ENCODE peak calls at places on chromosomes 4 and X, in ten cellular contexts. M is body of pancreas, Q is GM23248, D is choroid plexus epithelial cell, I is K562, B is right atrium auricular region, V is hepatocyte, Z is cardiac muscle cell, Y is NT2/D1, P is SJCRH30. R is an unnamed sample.

GRCh38 chr4:54945838-54946237 is 179.6 kb downstream of the KDR start:
- DNase-seq in M (no peak), Q (no peak), D (peak), I (no peak), B (no peak), V (no peak), Z (peak), Y (no peak), P (no peak), R (no peak)

GRCh38 chr4:119041951-119042560 is 93.6 kb upstream of the MYOZ2 start:
- DNase-seq in M (peak), Q (peak), D (peak), I (peak), B (peak), V (peak), Z (peak), Y (peak), P (peak), R (peak)

GRCh38 chr4:27828843-27829242 is 968.2 kb downstream of the STIM2 start:
- DNase-seq in M (no peak), Q (no peak), D (no peak), I (no peak), B (no peak), V (no peak), Z (no peak), Y (no peak), P (no peak), R (no peak)

GRCh38 chrX:107731831-107732502 is 43.6 kb downstream of the TSC22D3 start:
- DNase-seq in M (peak), Q (peak), D (peak), I (peak), B (peak), V (peak), Z (peak), Y (peak), P (peak), R (peak)

GRCh38 chrX:154738013-154738738 is 12.7 kb downstream of the GAB3 start:
- DNase-seq in M (peak), Q (peak), D (peak), I (no peak), B (no peak), V (no peak), Z (no peak), Y (no peak), P (no peak), R (no peak)

GRCh38 chr4:145098675-145099037 is 545 bp downstream of the ABCE1 start:
- DNase-seq in M (peak), Q (peak), D (peak), I (no peak), B (no peak), V (peak), Z (peak), Y (no peak), P (peak), R (peak)

GRCh38 chr4:54714631-54715030 is 56.9 kb downstream of the KIT start:
- DNase-seq in M (no peak), Q (no peak), D (no peak), I (no peak), B (no peak), V (no peak), Z (no peak), Y (no peak), P (no peak), R (no peak)

GRCh38 chr4:172096771-172097170 is 283.6 kb downstream of the GALNTL6 start:
- DNase-seq in M (no peak), Q (no peak), D (peak), I (no peak), B (no peak), V (no peak), Z (no peak), Y (no peak), P (no peak), R (no peak)

GRCh38 chr4:78749972-78750727 is 26.0 kb upstream of the BMP2K start:
- DNase-seq in M (no peak), Q (no peak), D (peak), I (no peak), B (no peak), V (no peak), Z (no peak), Y (no peak), P (no peak), R (no peak)

GRCh38 chr4:6892190-6892908 is 17.3 kb upstream of the TBC1D14 start:
- DNase-seq in M (peak), Q (peak), D (peak), I (peak), B (peak), V (peak), Z (peak), Y (no peak), P (peak), R (peak)

GRCh38 chr4:7285244-7286122 is 93.1 kb downstream of the SORCS2 start:
- DNase-seq in M (no peak), Q (no peak), D (no peak), I (peak), B (no peak), V (no peak), Z (no peak), Y (no peak), P (no peak), R (no peak)

GRCh38 chr4:55854132-55854531 is 684 bp downstream of the EXOC1 start:
- DNase-seq in M (no peak), Q (peak), D (no peak), I (peak), B (no peak), V (peak), Z (peak), Y (no peak), P (peak), R (no peak)

GRCh38 chrX:130285069-130285620 is 16.4 kb upstream of the ZNF280C start:
- DNase-seq in M (no peak), Q (peak), D (no peak), I (no peak), B (no peak), V (no peak), Z (no peak), Y (no peak), P (no peak), R (peak)

GRCh38 chrX:43853225-43853828 is 28.9 kb downstream of the MAOB start:
- DNase-seq in M (no peak), Q (no peak), D (no peak), I (no peak), B (no peak), V (no peak), Z (no peak), Y (no peak), P (no peak), R (no peak)

GRCh38 chrX:15797707-15798106 is 7.4 kb downstream of the ZRSR2 start:
- DNase-seq in M (no peak), Q (no peak), D (no peak), I (no peak), B (no peak), V (no peak), Z (no peak), Y (no peak), P (peak), R (no peak)

GRCh38 chrX:41561045-41561444 is 113.9 kb downstream of the NYX start:
- DNase-seq in M (peak), Q (peak), D (peak), I (peak), B (no peak), V (peak), Z (no peak), Y (no peak), P (peak), R (no peak)

GRCh38 chrX:20319054-20319453 is 52.3 kb upstream of the RPS6KA3 start:
- DNase-seq in M (no peak), Q (no peak), D (no peak), I (no peak), B (no peak), V (no peak), Z (no peak), Y (no peak), P (no peak), R (no peak)

GRCh38 chr4:112938461-112939058 is 110.9 kb upstream of the ANK2 start:
- DNase-seq in M (no peak), Q (peak), D (peak), I (no peak), B (no peak), V (peak), Z (peak), Y (peak), P (peak), R (no peak)

GRCh38 chrX:72079607-72080006 is 52.1 kb downstream of the RTL5 start:
- DNase-seq in M (peak), Q (no peak), D (no peak), I (no peak), B (peak), V (no peak), Z (no peak), Y (no peak), P (no peak), R (peak)

GRCh38 chrX:22526339-22526738 is 253.6 kb downstream of the CBLL2 start:
- DNase-seq in M (no peak), Q (peak), D (peak), I (no peak), B (no peak), V (no peak), Z (no peak), Y (no peak), P (no peak), R (no peak)

GRCh38 chrX:102067966-102068723 is 57.3 kb upstream of the TCEAL2 start:
- DNase-seq in M (peak), Q (peak), D (peak), I (no peak), B (no peak), V (peak), Z (peak), Y (no peak), P (peak), R (peak)

GRCh38 chrX:19991350-19991718 is 473 bp upstream of the BCLAF3 start:
- DNase-seq in M (no peak), Q (no peak), D (no peak), I (no peak), B (no peak), V (no peak), Z (no peak), Y (no peak), P (no peak), R (no peak)

GRCh38 chr4:135192746-135193535 is 991.4 kb upstream of the PABPC4L start:
- DNase-seq in M (no peak), Q (no peak), D (peak), I (no peak), B (no peak), V (no peak), Z (no peak), Y (no peak), P (no peak), R (no peak)

GRCh38 chr4:73451404-73451803 is 15.4 kb downstream of the AFP start:
- DNase-seq in M (peak), Q (peak), D (peak), I (no peak), B (no peak), V (no peak), Z (no peak), Y (no peak), P (peak), R (no peak)

GRCh38 chr4:77176606-77177005 is 19.6 kb downstream of the CCNG2 start:
- DNase-seq in M (no peak), Q (no peak), D (no peak), I (no peak), B (no peak), V (peak), Z (no peak), Y (no peak), P (no peak), R (no peak)

GRCh38 chrX:152412105-152412504 is 39.0 kb downstream of the GABRA3 start:
- DNase-seq in M (no peak), Q (no peak), D (no peak), I (no peak), B (no peak), V (no peak), Z (no peak), Y (no peak), P (no peak), R (no peak)

GRCh38 chrX:13235930-13236329 is 83.9 kb downstream of the ATXN3L start:
- DNase-seq in M (no peak), Q (no peak), D (peak), I (no peak), B (no peak), V (no peak), Z (peak), Y (no peak), P (no peak), R (no peak)

GRCh38 chr4:62930884-62931283 is 1478.4 kb downstream of the TECRL start:
- DNase-seq in M (no peak), Q (no peak), D (no peak), I (no peak), B (no peak), V (no peak), Z (no peak), Y (no peak), P (no peak), R (no peak)

GRCh38 chrX:136204571-136204970 is 46.6 kb downstream of the MAP7D3 start:
- DNase-seq in M (no peak), Q (peak), D (peak), I (peak), B (peak), V (no peak), Z (no peak), Y (no peak), P (no peak), R (no peak)

GRCh38 chr4:91198951-91199350 is 1071.8 kb downstream of the CCSER1 start:
- DNase-seq in M (no peak), Q (no peak), D (peak), I (no peak), B (no peak), V (no peak), Z (no peak), Y (no peak), P (peak), R (no peak)

GRCh38 chrX:110435191-110435590 is 76.5 kb downstream of the RTL9 start:
- DNase-seq in M (no peak), Q (no peak), D (no peak), I (no peak), B (no peak), V (no peak), Z (no peak), Y (no peak), P (peak), R (no peak)

GRCh38 chr4:69056921-69057562 is 39.2 kb upstream of the UGT2B7 start:
- DNase-seq in M (no peak), Q (no peak), D (peak), I (no peak), B (no peak), V (no peak), Z (no peak), Y (no peak), P (peak), R (no peak)

GRCh38 chrX:1481636-1482529 is 29.2 kb upstream of the ASMTL start:
- DNase-seq in M (peak), Q (peak), D (peak), I (peak), B (peak), V (peak), Z (peak), Y (peak), P (peak), R (no peak)

GRCh38 chr4:156950950-156951349 is 20.6 kb downstream of the PDGFC start:
- DNase-seq in M (no peak), Q (no peak), D (no peak), I (no peak), B (no peak), V (no peak), Z (no peak), Y (no peak), P (no peak), R (no peak)
- H3K4me3 ChIP-seq in M (no peak), Q (peak), D (no peak), I (no peak), B (no peak), V (no peak), Z (no peak), Y (no peak), P (no peak), R (no peak)

GRCh38 chr4:155709878-155710277 is 43.2 kb downstream of the GUCY1A1 start:
- DNase-seq in M (no peak), Q (no peak), D (no peak), I (no peak), B (no peak), V (no peak), Z (no peak), Y (no peak), P (no peak), R (no peak)
- H3K4me3 ChIP-seq in M (no peak), Q (no peak), D (no peak), I (no peak), B (no peak), V (no peak), Z (no peak), Y (no peak), P (no peak), R (no peak)

GRCh38 chr4:4225915-4226605 is 669 bp downstream of the OTOP1 start:
- DNase-seq in M (no peak), Q (peak), D (peak), I (no peak), B (no peak), V (no peak), Z (no peak), Y (no peak), P (no peak), R (peak)
- H3K4me3 ChIP-seq in M (no peak), Q (no peak), D (no peak), I (no peak), B (no peak), V (no peak), Z (no peak), Y (peak), P (no peak), R (no peak)

GRCh38 chr4:173509031-173510001 is 20.7 kb downstream of the HAND2 start:
- DNase-seq in M (no peak), Q (peak), D (no peak), I (no peak), B (peak), V (peak), Z (peak), Y (no peak), P (no peak), R (no peak)
- H3K4me3 ChIP-seq in M (no peak), Q (peak), D (peak), I (no peak), B (peak), V (peak), Z (peak), Y (peak), P (no peak), R (no peak)

DNA sequence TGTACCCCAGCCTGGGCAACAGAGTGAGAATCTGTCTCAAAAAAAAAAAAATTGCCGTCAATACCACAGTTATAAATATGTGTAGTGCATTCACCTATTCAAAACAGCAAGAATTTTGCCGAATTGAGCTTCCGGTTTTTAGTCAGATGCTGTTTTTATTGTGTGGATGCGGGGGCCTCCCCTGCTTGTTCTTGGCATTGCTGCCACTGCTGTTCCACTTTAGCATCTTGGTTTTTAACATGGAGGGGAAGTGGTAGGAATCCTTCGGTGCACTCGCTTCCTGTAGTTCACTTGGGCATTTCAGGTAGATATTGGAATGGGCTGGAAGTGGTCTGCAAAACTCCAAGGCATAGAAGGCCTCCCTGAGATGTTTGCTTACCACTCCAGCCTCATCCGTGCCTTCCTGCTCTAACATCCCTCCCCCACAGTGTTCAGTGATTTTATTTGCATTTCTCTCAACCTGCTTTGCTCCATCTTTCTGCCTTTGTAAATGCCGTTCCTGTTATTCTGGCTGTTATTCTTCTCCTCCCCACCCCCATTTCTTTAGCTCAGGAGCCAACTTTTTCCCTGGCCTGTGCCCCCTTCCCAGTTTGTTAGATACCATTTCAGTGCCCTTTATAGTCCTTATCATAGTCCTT is 25.5 kb downstream of the MOB1B start:
- DNase-seq in M (no peak), Q (no peak), D (no peak), I (no peak), B (no peak), V (no peak), Z (no peak), Y (no peak), P (no peak), R (no peak)
- H3K4me3 ChIP-seq in M (no peak), Q (no peak), D (no peak), I (no peak), B (no peak), V (no peak), Z (no peak), Y (no peak), P (no peak), R (no peak)

GRCh38 chr4:45569619-45570018 is 554.2 kb downstream of the GABRG1 start:
- DNase-seq in M (no peak), Q (no peak), D (no peak), I (no peak), B (no peak), V (no peak), Z (no peak), Y (no peak), P (no peak), R (no peak)

GRCh38 chr4:45566896-45567603 is 556.8 kb downstream of the GABRG1 start:
- DNase-seq in M (no peak), Q (no peak), D (no peak), I (no peak), B (no peak), V (no peak), Z (no peak), Y (no peak), P (no peak), R (no peak)

GRCh38 chr4:45568694-45569093 is 555.2 kb downstream of the GABRG1 start:
- DNase-seq in M (no peak), Q (no peak), D (no peak), I (no peak), B (no peak), V (no peak), Z (no peak), Y (no peak), P (no peak), R (no peak)
- H3K4me3 ChIP-seq in M (no peak), Q (no peak), D (no peak), I (no peak), B (no peak), V (no peak), Z (no peak), Y (no peak), P (no peak), R (no peak)

GRCh38 chr4:178671766-178672165 is 1229.5 kb upstream of the AGA start:
- DNase-seq in M (no peak), Q (no peak), D (no peak), I (no peak), B (no peak), V (no peak), Z (no peak), Y (no peak), P (no peak), R (no peak)
- H3K4me3 ChIP-seq in M (no peak), Q (no peak), D (no peak), I (no peak), B (no peak), V (no peak), Z (no peak), Y (no peak), P (no peak), R (no peak)

GRCh38 chrX:65073233-65073632 is 97.0 kb upstream of the ZC4H2 start:
- DNase-seq in M (no peak), Q (no peak), D (no peak), I (no peak), B (no peak), V (no peak), Z (no peak), Y (no peak), P (no peak), R (no peak)

DNA sequence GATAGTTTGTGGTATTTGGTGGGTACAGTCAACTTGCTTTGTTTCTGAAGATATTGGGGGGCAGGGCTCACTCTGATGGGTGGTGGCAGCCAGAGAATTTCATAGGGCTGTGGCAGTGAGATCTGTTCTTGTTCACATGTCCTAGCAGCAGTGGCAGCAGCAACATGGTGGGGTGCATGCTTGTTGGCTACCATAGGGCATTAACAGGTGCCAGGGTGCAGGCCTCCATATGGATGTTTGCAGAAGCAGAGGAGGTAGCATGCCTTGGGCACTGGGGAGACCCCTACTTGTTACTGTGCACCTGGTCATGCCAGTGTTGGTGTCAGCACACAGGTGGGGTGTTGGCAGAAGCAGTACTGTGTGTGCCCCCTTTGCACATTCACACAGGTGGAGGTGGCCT is 96.3 kb upstream of the ZC4H2 start:
- DNase-seq in M (no peak), Q (no peak), D (no peak), I (no peak), B (no peak), V (no peak), Z (no peak), Y (no peak), P (no peak), R (no peak)
- H3K4me3 ChIP-seq in M (no peak), Q (no peak), D (no peak), I (no peak), B (no peak), V (no peak), Z (no peak), Y (no peak), P (no peak), R (no peak)

R was measured in BE2C.